ENCODE peak calls at places on chromosomes 4 and X, in ten cellular contexts. One of them, this sample, is unnamed.

GRCh38 chr4:154982187-154983047 is 201.3 kb downstream of the RBM46 start:
- DNase-seq in AG09309: no peak
- DNase-seq in kidney tubule cell: peak; percentile 51
- DNase-seq in activated CD4-positive, CD25-positive, alpha-beta regulatory T cell treated with anti-CD3 and anti-CD28 coated beads, Interleukin-2, amount 50 U/mL, for 72 hours: no peak
- DNase-seq in stimulated activated CD4-positive, alpha-beta T cell treated with anti-CD3 and anti-CD28 coated beads, Interleukin-2, amount 100 ng/mL, for 48 hours: peak; percentile 23
- DNase-seq in neural progenitor cell: peak; percentile 81
- DNase-seq in stimulated activated CD8-positive, alpha-beta memory T cell treated with anti-CD3 and anti-CD28 coated beads, Interleukin-15, amount 100 ng/mL, for 1 hour: no peak
- DNase-seq in naive thymus-derived CD4-positive, alpha-beta T cell: peak; percentile 7
- DNase-seq in mesendoderm: peak; percentile 78
- DNase-seq in anterior cingulate cortex: peak; percentile 5
- DNase-seq in this sample: no peak

GRCh38 chr4:122874194-122874593 is 47.6 kb downstream of the FGF2 start:
- DNase-seq in AG09309: peak; percentile 66
- DNase-seq in kidney tubule cell: peak; percentile 87
- DNase-seq in activated CD4-positive, CD25-positive, alpha-beta regulatory T cell treated with anti-CD3 and anti-CD28 coated beads, Interleukin-2, amount 50 U/mL, for 72 hours: no peak
- DNase-seq in stimulated activated CD4-positive, alpha-beta T cell treated with anti-CD3 and anti-CD28 coated beads, Interleukin-2, amount 100 ng/mL, for 48 hours: no peak
- DNase-seq in neural progenitor cell: no peak
- DNase-seq in stimulated activated CD8-positive, alpha-beta memory T cell treated with anti-CD3 and anti-CD28 coated beads, Interleukin-15, amount 100 ng/mL, for 1 hour: no peak
- DNase-seq in naive thymus-derived CD4-positive, alpha-beta T cell: no peak
- DNase-seq in mesendoderm: peak; percentile 59
- DNase-seq in anterior cingulate cortex: no peak
- DNase-seq in this sample: no peak

GRCh38 chrX:110536788-110537187 is 178.1 kb downstream of the RTL9 start:
- DNase-seq in AG09309: no peak
- DNase-seq in kidney tubule cell: no peak
- DNase-seq in activated CD4-positive, CD25-positive, alpha-beta regulatory T cell treated with anti-CD3 and anti-CD28 coated beads, Interleukin-2, amount 50 U/mL, for 72 hours: no peak
- DNase-seq in stimulated activated CD4-positive, alpha-beta T cell treated with anti-CD3 and anti-CD28 coated beads, Interleukin-2, amount 100 ng/mL, for 48 hours: no peak
- DNase-seq in neural progenitor cell: no peak
- DNase-seq in stimulated activated CD8-positive, alpha-beta memory T cell treated with anti-CD3 and anti-CD28 coated beads, Interleukin-15, amount 100 ng/mL, for 1 hour: no peak
- DNase-seq in naive thymus-derived CD4-positive, alpha-beta T cell: no peak
- DNase-seq in mesendoderm: no peak
- DNase-seq in anterior cingulate cortex: no peak
- DNase-seq in this sample: no peak

GRCh38 chr4:153234923-153235322 is 30.7 kb downstream of the TRIM2 start:
- DNase-seq in AG09309: no peak
- DNase-seq in kidney tubule cell: no peak
- DNase-seq in activated CD4-positive, CD25-positive, alpha-beta regulatory T cell treated with anti-CD3 and anti-CD28 coated beads, Interleukin-2, amount 50 U/mL, for 72 hours: no peak
- DNase-seq in stimulated activated CD4-positive, alpha-beta T cell treated with anti-CD3 and anti-CD28 coated beads, Interleukin-2, amount 100 ng/mL, for 48 hours: no peak
- DNase-seq in neural progenitor cell: no peak
- DNase-seq in stimulated activated CD8-positive, alpha-beta memory T cell treated with anti-CD3 and anti-CD28 coated beads, Interleukin-15, amount 100 ng/mL, for 1 hour: no peak
- DNase-seq in naive thymus-derived CD4-positive, alpha-beta T cell: no peak
- DNase-seq in mesendoderm: peak; percentile 48
- DNase-seq in anterior cingulate cortex: no peak
- DNase-seq in this sample: no peak

GRCh38 chr4:39664828-39665731 is 26.4 kb upstream of the SMIM14 start:
- DNase-seq in AG09309: no peak
- DNase-seq in kidney tubule cell: peak; percentile 26
- DNase-seq in activated CD4-positive, CD25-positive, alpha-beta regulatory T cell treated with anti-CD3 and anti-CD28 coated beads, Interleukin-2, amount 50 U/mL, for 72 hours: no peak
- DNase-seq in stimulated activated CD4-positive, alpha-beta T cell treated with anti-CD3 and anti-CD28 coated beads, Interleukin-2, amount 100 ng/mL, for 48 hours: no peak
- DNase-seq in neural progenitor cell: no peak
- DNase-seq in stimulated activated CD8-positive, alpha-beta memory T cell treated with anti-CD3 and anti-CD28 coated beads, Interleukin-15, amount 100 ng/mL, for 1 hour: no peak
- DNase-seq in naive thymus-derived CD4-positive, alpha-beta T cell: no peak
- DNase-seq in mesendoderm: no peak
- DNase-seq in anterior cingulate cortex: no peak
- DNase-seq in this sample: no peak

GRCh38 chrX:117936162-117936561 is 180.4 kb downstream of the KLHL13 start:
- DNase-seq in AG09309: no peak
- DNase-seq in kidney tubule cell: peak; percentile 65
- DNase-seq in activated CD4-positive, CD25-positive, alpha-beta regulatory T cell treated with anti-CD3 and anti-CD28 coated beads, Interleukin-2, amount 50 U/mL, for 72 hours: no peak
- DNase-seq in stimulated activated CD4-positive, alpha-beta T cell treated with anti-CD3 and anti-CD28 coated beads, Interleukin-2, amount 100 ng/mL, for 48 hours: no peak
- DNase-seq in neural progenitor cell: no peak
- DNase-seq in stimulated activated CD8-positive, alpha-beta memory T cell treated with anti-CD3 and anti-CD28 coated beads, Interleukin-15, amount 100 ng/mL, for 1 hour: no peak
- DNase-seq in naive thymus-derived CD4-positive, alpha-beta T cell: no peak
- DNase-seq in mesendoderm: no peak
- DNase-seq in anterior cingulate cortex: no peak
- DNase-seq in this sample: no peak

GRCh38 chr4:184664445-184665210 is 15.1 kb downstream of the PRIMPOL start:
- DNase-seq in AG09309: no peak
- DNase-seq in kidney tubule cell: no peak
- DNase-seq in activated CD4-positive, CD25-positive, alpha-beta regulatory T cell treated with anti-CD3 and anti-CD28 coated beads, Interleukin-2, amount 50 U/mL, for 72 hours: no peak
- DNase-seq in stimulated activated CD4-positive, alpha-beta T cell treated with anti-CD3 and anti-CD28 coated beads, Interleukin-2, amount 100 ng/mL, for 48 hours: no peak
- DNase-seq in neural progenitor cell: peak; percentile 66
- DNase-seq in stimulated activated CD8-positive, alpha-beta memory T cell treated with anti-CD3 and anti-CD28 coated beads, Interleukin-15, amount 100 ng/mL, for 1 hour: no peak
- DNase-seq in naive thymus-derived CD4-positive, alpha-beta T cell: no peak
- DNase-seq in mesendoderm: peak; percentile 80
- DNase-seq in anterior cingulate cortex: no peak
- DNase-seq in this sample: no peak

GRCh38 chr4:1492636-1493539 is 86.6 kb upstream of the NKX1-1 start:
- DNase-seq in AG09309: no peak
- DNase-seq in kidney tubule cell: no peak
- DNase-seq in activated CD4-positive, CD25-positive, alpha-beta regulatory T cell treated with anti-CD3 and anti-CD28 coated beads, Interleukin-2, amount 50 U/mL, for 72 hours: peak; percentile 20
- DNase-seq in stimulated activated CD4-positive, alpha-beta T cell treated with anti-CD3 and anti-CD28 coated beads, Interleukin-2, amount 100 ng/mL, for 48 hours: no peak
- DNase-seq in neural progenitor cell: no peak
- DNase-seq in stimulated activated CD8-positive, alpha-beta memory T cell treated with anti-CD3 and anti-CD28 coated beads, Interleukin-15, amount 100 ng/mL, for 1 hour: no peak
- DNase-seq in naive thymus-derived CD4-positive, alpha-beta T cell: no peak
- DNase-seq in mesendoderm: no peak
- DNase-seq in anterior cingulate cortex: no peak
- DNase-seq in this sample: no peak

GRCh38 chr4:102420563-102421221 is 75.4 kb upstream of the SLC39A8 start:
- DNase-seq in AG09309: no peak
- DNase-seq in kidney tubule cell: no peak
- DNase-seq in activated CD4-positive, CD25-positive, alpha-beta regulatory T cell treated with anti-CD3 and anti-CD28 coated beads, Interleukin-2, amount 50 U/mL, for 72 hours: no peak
- DNase-seq in stimulated activated CD4-positive, alpha-beta T cell treated with anti-CD3 and anti-CD28 coated beads, Interleukin-2, amount 100 ng/mL, for 48 hours: no peak
- DNase-seq in neural progenitor cell: no peak
- DNase-seq in stimulated activated CD8-positive, alpha-beta memory T cell treated with anti-CD3 and anti-CD28 coated beads, Interleukin-15, amount 100 ng/mL, for 1 hour: no peak
- DNase-seq in naive thymus-derived CD4-positive, alpha-beta T cell: no peak
- DNase-seq in mesendoderm: no peak
- DNase-seq in anterior cingulate cortex: no peak
- DNase-seq in this sample: no peak

GRCh38 chr4:18529482-18529881 is 507.9 kb upstream of the LCORL start:
- DNase-seq in AG09309: no peak
- DNase-seq in kidney tubule cell: no peak
- DNase-seq in activated CD4-positive, CD25-positive, alpha-beta regulatory T cell treated with anti-CD3 and anti-CD28 coated beads, Interleukin-2, amount 50 U/mL, for 72 hours: no peak
- DNase-seq in stimulated activated CD4-positive, alpha-beta T cell treated with anti-CD3 and anti-CD28 coated beads, Interleukin-2, amount 100 ng/mL, for 48 hours: no peak
- DNase-seq in neural progenitor cell: no peak
- DNase-seq in stimulated activated CD8-positive, alpha-beta memory T cell treated with anti-CD3 and anti-CD28 coated beads, Interleukin-15, amount 100 ng/mL, for 1 hour: no peak
- DNase-seq in naive thymus-derived CD4-positive, alpha-beta T cell: no peak
- DNase-seq in mesendoderm: no peak
- DNase-seq in anterior cingulate cortex: no peak
- DNase-seq in this sample: no peak

GRCh38 chr4:186832906-186833305 is 109.2 kb upstream of the FAT1 start:
- DNase-seq in AG09309: no peak
- DNase-seq in kidney tubule cell: no peak
- DNase-seq in activated CD4-positive, CD25-positive, alpha-beta regulatory T cell treated with anti-CD3 and anti-CD28 coated beads, Interleukin-2, amount 50 U/mL, for 72 hours: no peak
- DNase-seq in stimulated activated CD4-positive, alpha-beta T cell treated with anti-CD3 and anti-CD28 coated beads, Interleukin-2, amount 100 ng/mL, for 48 hours: no peak
- DNase-seq in neural progenitor cell: no peak
- DNase-seq in stimulated activated CD8-positive, alpha-beta memory T cell treated with anti-CD3 and anti-CD28 coated beads, Interleukin-15, amount 100 ng/mL, for 1 hour: no peak
- DNase-seq in naive thymus-derived CD4-positive, alpha-beta T cell: no peak
- DNase-seq in mesendoderm: no peak
- DNase-seq in anterior cingulate cortex: no peak
- DNase-seq in this sample: no peak

GRCh38 chrX:41529221-41529620 is 82.1 kb downstream of the NYX start:
- DNase-seq in AG09309: no peak
- DNase-seq in kidney tubule cell: no peak
- DNase-seq in activated CD4-positive, CD25-positive, alpha-beta regulatory T cell treated with anti-CD3 and anti-CD28 coated beads, Interleukin-2, amount 50 U/mL, for 72 hours: no peak
- DNase-seq in stimulated activated CD4-positive, alpha-beta T cell treated with anti-CD3 and anti-CD28 coated beads, Interleukin-2, amount 100 ng/mL, for 48 hours: no peak
- DNase-seq in neural progenitor cell: no peak
- DNase-seq in stimulated activated CD8-positive, alpha-beta memory T cell treated with anti-CD3 and anti-CD28 coated beads, Interleukin-15, amount 100 ng/mL, for 1 hour: no peak
- DNase-seq in naive thymus-derived CD4-positive, alpha-beta T cell: no peak
- DNase-seq in mesendoderm: no peak
- DNase-seq in anterior cingulate cortex: no peak
- DNase-seq in this sample: no peak

GRCh38 chr4:61540944-61541343 is 340.8 kb downstream of the ADGRL3 start:
- DNase-seq in AG09309: no peak
- DNase-seq in kidney tubule cell: no peak
- DNase-seq in activated CD4-positive, CD25-positive, alpha-beta regulatory T cell treated with anti-CD3 and anti-CD28 coated beads, Interleukin-2, amount 50 U/mL, for 72 hours: no peak
- DNase-seq in stimulated activated CD4-positive, alpha-beta T cell treated with anti-CD3 and anti-CD28 coated beads, Interleukin-2, amount 100 ng/mL, for 48 hours: no peak
- DNase-seq in neural progenitor cell: no peak
- DNase-seq in stimulated activated CD8-positive, alpha-beta memory T cell treated with anti-CD3 and anti-CD28 coated beads, Interleukin-15, amount 100 ng/mL, for 1 hour: no peak
- DNase-seq in naive thymus-derived CD4-positive, alpha-beta T cell: no peak
- DNase-seq in mesendoderm: peak; percentile 74
- DNase-seq in anterior cingulate cortex: no peak
- DNase-seq in this sample: peak; percentile 5

GRCh38 chrX:108362026-108362425 is 76.2 kb downstream of the COL4A6 start:
- DNase-seq in AG09309: no peak
- DNase-seq in kidney tubule cell: peak; percentile 9
- DNase-seq in activated CD4-positive, CD25-positive, alpha-beta regulatory T cell treated with anti-CD3 and anti-CD28 coated beads, Interleukin-2, amount 50 U/mL, for 72 hours: no peak
- DNase-seq in stimulated activated CD4-positive, alpha-beta T cell treated with anti-CD3 and anti-CD28 coated beads, Interleukin-2, amount 100 ng/mL, for 48 hours: no peak
- DNase-seq in neural progenitor cell: no peak
- DNase-seq in stimulated activated CD8-positive, alpha-beta memory T cell treated with anti-CD3 and anti-CD28 coated beads, Interleukin-15, amount 100 ng/mL, for 1 hour: no peak
- DNase-seq in naive thymus-derived CD4-positive, alpha-beta T cell: no peak
- DNase-seq in mesendoderm: no peak
- DNase-seq in anterior cingulate cortex: no peak
- DNase-seq in this sample: no peak

GRCh38 chr4:53476232-53477037 is 99.0 kb downstream of the FIP1L1 start:
- DNase-seq in AG09309: peak; percentile 99
- DNase-seq in kidney tubule cell: peak; percentile 76
- DNase-seq in activated CD4-positive, CD25-positive, alpha-beta regulatory T cell treated with anti-CD3 and anti-CD28 coated beads, Interleukin-2, amount 50 U/mL, for 72 hours: no peak
- DNase-seq in stimulated activated CD4-positive, alpha-beta T cell treated with anti-CD3 and anti-CD28 coated beads, Interleukin-2, amount 100 ng/mL, for 48 hours: no peak
- DNase-seq in neural progenitor cell: no peak
- DNase-seq in stimulated activated CD8-positive, alpha-beta memory T cell treated with anti-CD3 and anti-CD28 coated beads, Interleukin-15, amount 100 ng/mL, for 1 hour: no peak
- DNase-seq in naive thymus-derived CD4-positive, alpha-beta T cell: no peak
- DNase-seq in mesendoderm: peak; percentile 9
- DNase-seq in anterior cingulate cortex: no peak
- DNase-seq in this sample: no peak

This sample was measured in CMK.